ENCODE peak calls at places on chromosomes 2 and 18, in nine cellular contexts. One of them, this sample, is unnamed.

GRCh38 chr2:200604571-200605255 is 18.9 kb downstream of the AOX1 start:
- DNase-seq in neural progenitor cell: no peak
- DNase-seq in sigmoid colon: no peak
- DNase-seq in kidney epithelial cell: no peak
- DNase-seq in body of pancreas: no peak
- DNase-seq in mucosa of descending colon: no peak
- DNase-seq in keratinocyte: no peak
- DNase-seq in astrocyte: peak; percentile 57
- DNase-seq in CD8-positive, alpha-beta T cell: no peak
- DNase-seq in this sample: no peak

GRCh38 chr2:42537493-42537892 is 30.9 kb upstream of the MTA3 start:
- DNase-seq in mucosa of descending colon: no peak
- DNase-seq in keratinocyte: no peak
- DNase-seq in neural progenitor cell: no peak
- DNase-seq in astrocyte: no peak
- DNase-seq in CD8-positive, alpha-beta T cell: no peak
- DNase-seq in body of pancreas: no peak
- DNase-seq in kidney epithelial cell: no peak
- DNase-seq in sigmoid colon: no peak
- DNase-seq in this sample: no peak

GRCh38 chr18:71808576-71808975 is 735.6 kb downstream of the CBLN2 start:
- DNase-seq in astrocyte: no peak
- DNase-seq in neural progenitor cell: peak; percentile 3
- DNase-seq in sigmoid colon: no peak
- DNase-seq in kidney epithelial cell: no peak
- DNase-seq in CD8-positive, alpha-beta T cell: no peak
- DNase-seq in mucosa of descending colon: no peak
- DNase-seq in keratinocyte: no peak
- DNase-seq in body of pancreas: no peak
- DNase-seq in this sample: no peak

GRCh38 chr2:73089270-73090030 is 17.9 kb upstream of the SFXN5 start:
- DNase-seq in astrocyte: peak; percentile 100
- DNase-seq in body of pancreas: peak; percentile 38
- DNase-seq in CD8-positive, alpha-beta T cell: no peak
- DNase-seq in mucosa of descending colon: no peak
- DNase-seq in keratinocyte: peak; percentile 98
- DNase-seq in kidney epithelial cell: peak; percentile 95
- DNase-seq in sigmoid colon: no peak
- DNase-seq in neural progenitor cell: no peak
- DNase-seq in this sample: peak; percentile 95

GRCh38 chr2:26292646-26293045 is 47.9 kb downstream of the HADHB start:
- DNase-seq in kidney epithelial cell: no peak
- DNase-seq in CD8-positive, alpha-beta T cell: no peak
- DNase-seq in neural progenitor cell: no peak
- DNase-seq in astrocyte: peak; percentile 33
- DNase-seq in keratinocyte: no peak
- DNase-seq in sigmoid colon: no peak
- DNase-seq in body of pancreas: no peak
- DNase-seq in mucosa of descending colon: no peak
- DNase-seq in this sample: no peak

GRCh38 chr2:9143264-9143815 is 63.3 kb upstream of the ASAP2 start:
- DNase-seq in neural progenitor cell: no peak
- DNase-seq in astrocyte: peak; percentile 12
- DNase-seq in sigmoid colon: peak; percentile 61
- DNase-seq in mucosa of descending colon: no peak
- DNase-seq in keratinocyte: no peak
- DNase-seq in CD8-positive, alpha-beta T cell: no peak
- DNase-seq in kidney epithelial cell: no peak
- DNase-seq in body of pancreas: no peak
- DNase-seq in this sample: no peak

GRCh38 chr2:222709191-222709891 is 37.9 kb downstream of the MOGAT1 start:
- DNase-seq in astrocyte: peak; percentile 100
- DNase-seq in keratinocyte: no peak
- DNase-seq in mucosa of descending colon: peak; percentile 39
- DNase-seq in kidney epithelial cell: peak; percentile 92
- DNase-seq in neural progenitor cell: peak; percentile 53
- DNase-seq in sigmoid colon: peak; percentile 83
- DNase-seq in CD8-positive, alpha-beta T cell: no peak
- DNase-seq in body of pancreas: no peak
- DNase-seq in this sample: no peak

GRCh38 chr2:216922170-216922780 is 62.4 kb upstream of the TNP1 start:
- DNase-seq in mucosa of descending colon: no peak
- DNase-seq in astrocyte: no peak
- DNase-seq in body of pancreas: no peak
- DNase-seq in neural progenitor cell: peak; percentile 41
- DNase-seq in CD8-positive, alpha-beta T cell: no peak
- DNase-seq in sigmoid colon: no peak
- DNase-seq in kidney epithelial cell: no peak
- DNase-seq in keratinocyte: no peak
- DNase-seq in this sample: no peak

GRCh38 chr2:10305715-10306114 is 3.0 kb downstream of the HPCAL1 start:
- DNase-seq in keratinocyte: no peak
- DNase-seq in mucosa of descending colon: no peak
- DNase-seq in kidney epithelial cell: no peak
- DNase-seq in sigmoid colon: no peak
- DNase-seq in CD8-positive, alpha-beta T cell: no peak
- DNase-seq in body of pancreas: peak; percentile 53
- DNase-seq in astrocyte: no peak
- DNase-seq in neural progenitor cell: peak; percentile 50
- DNase-seq in this sample: no peak

GRCh38 chr2:112465373-112465772 is 16.6 kb upstream of the TTL start:
- DNase-seq in body of pancreas: no peak
- DNase-seq in neural progenitor cell: peak; percentile 24
- DNase-seq in sigmoid colon: no peak
- DNase-seq in kidney epithelial cell: no peak
- DNase-seq in astrocyte: no peak
- DNase-seq in keratinocyte: no peak
- DNase-seq in CD8-positive, alpha-beta T cell: no peak
- DNase-seq in mucosa of descending colon: no peak
- DNase-seq in this sample: no peak

GRCh38 chr2:226524381-226524843 is 275.2 kb downstream of the IRS1 start:
- DNase-seq in astrocyte: peak; percentile 82
- DNase-seq in body of pancreas: no peak
- DNase-seq in CD8-positive, alpha-beta T cell: no peak
- DNase-seq in neural progenitor cell: no peak
- DNase-seq in keratinocyte: no peak
- DNase-seq in sigmoid colon: no peak
- DNase-seq in kidney epithelial cell: peak; percentile 26
- DNase-seq in mucosa of descending colon: peak; percentile 9
- DNase-seq in this sample: peak; percentile 54

GRCh38 chr2:214604861-214605260 is 194.0 kb downstream of the VWC2L start:
- DNase-seq in CD8-positive, alpha-beta T cell: no peak
- DNase-seq in mucosa of descending colon: no peak
- DNase-seq in sigmoid colon: no peak
- DNase-seq in body of pancreas: no peak
- DNase-seq in kidney epithelial cell: no peak
- DNase-seq in keratinocyte: no peak
- DNase-seq in neural progenitor cell: no peak
- DNase-seq in astrocyte: peak; percentile 90
- DNase-seq in this sample: peak; percentile 16

GRCh38 chr2:15173506-15173905 is 387.6 kb downstream of the NBAS start:
- DNase-seq in keratinocyte: no peak
- DNase-seq in astrocyte: no peak
- DNase-seq in mucosa of descending colon: no peak
- DNase-seq in neural progenitor cell: no peak
- DNase-seq in body of pancreas: no peak
- DNase-seq in CD8-positive, alpha-beta T cell: no peak
- DNase-seq in kidney epithelial cell: no peak
- DNase-seq in sigmoid colon: no peak
- DNase-seq in this sample: no peak

GRCh38 chr18:6682437-6683111 is 46.9 kb upstream of the ARHGAP28 start:
- DNase-seq in mucosa of descending colon: no peak
- DNase-seq in CD8-positive, alpha-beta T cell: no peak
- DNase-seq in astrocyte: no peak
- DNase-seq in kidney epithelial cell: no peak
- DNase-seq in sigmoid colon: peak; percentile 64
- DNase-seq in body of pancreas: no peak
- DNase-seq in neural progenitor cell: no peak
- DNase-seq in keratinocyte: no peak
- DNase-seq in this sample: no peak

GRCh38 chr2:10030311-10030736 is 13.0 kb upstream of the KLF11 start:
- DNase-seq in keratinocyte: no peak
- DNase-seq in sigmoid colon: no peak
- DNase-seq in astrocyte: no peak
- DNase-seq in body of pancreas: no peak
- DNase-seq in neural progenitor cell: no peak
- DNase-seq in mucosa of descending colon: peak; percentile 59
- DNase-seq in CD8-positive, alpha-beta T cell: no peak
- DNase-seq in kidney epithelial cell: no peak
- DNase-seq in this sample: no peak

GRCh38 chr2:11597538-11598225 is 63.8 kb downstream of the GREB1 start:
- DNase-seq in sigmoid colon: no peak
- DNase-seq in neural progenitor cell: no peak
- DNase-seq in CD8-positive, alpha-beta T cell: no peak
- DNase-seq in kidney epithelial cell: no peak
- DNase-seq in keratinocyte: no peak
- DNase-seq in body of pancreas: no peak
- DNase-seq in astrocyte: no peak
- DNase-seq in mucosa of descending colon: no peak
- DNase-seq in this sample: no peak

GRCh38 chr18:12703714-12704113 is 872 bp downstream of the PSMG2 start:
- DNase-seq in kidney epithelial cell: no peak
- DNase-seq in CD8-positive, alpha-beta T cell: no peak
- DNase-seq in keratinocyte: no peak
- DNase-seq in sigmoid colon: no peak
- DNase-seq in astrocyte: peak; percentile 23
- DNase-seq in body of pancreas: no peak
- DNase-seq in neural progenitor cell: peak; percentile 12
- DNase-seq in mucosa of descending colon: no peak
- DNase-seq in this sample: peak; percentile 0

GRCh38 chr18:75090336-75090735 is 118.6 kb downstream of the PTGR3 start:
- DNase-seq in neural progenitor cell: no peak
- DNase-seq in mucosa of descending colon: no peak
- DNase-seq in sigmoid colon: no peak
- DNase-seq in keratinocyte: no peak
- DNase-seq in kidney epithelial cell: no peak
- DNase-seq in astrocyte: no peak
- DNase-seq in CD8-positive, alpha-beta T cell: no peak
- DNase-seq in body of pancreas: no peak
- DNase-seq in this sample: no peak

GRCh38 chr2:30310955-30311354 is 79.6 kb downstream of the LBH start:
- DNase-seq in kidney epithelial cell: no peak
- DNase-seq in CD8-positive, alpha-beta T cell: no peak
- DNase-seq in keratinocyte: no peak
- DNase-seq in body of pancreas: no peak
- DNase-seq in sigmoid colon: no peak
- DNase-seq in neural progenitor cell: no peak
- DNase-seq in astrocyte: no peak
- DNase-seq in mucosa of descending colon: no peak
- DNase-seq in this sample: no peak

GRCh38 chr18:45343365-45343764 is 271.9 kb upstream of the SLC14A2 start:
- DNase-seq in CD8-positive, alpha-beta T cell: no peak
- DNase-seq in astrocyte: no peak
- DNase-seq in keratinocyte: no peak
- DNase-seq in body of pancreas: no peak
- DNase-seq in sigmoid colon: no peak
- DNase-seq in neural progenitor cell: no peak
- DNase-seq in kidney epithelial cell: no peak
- DNase-seq in mucosa of descending colon: no peak
- DNase-seq in this sample: no peak

GRCh38 chr18:45349447-45349846 is 265.8 kb upstream of the SLC14A2 start:
- DNase-seq in neural progenitor cell: no peak
- DNase-seq in CD8-positive, alpha-beta T cell: no peak
- DNase-seq in mucosa of descending colon: no peak
- DNase-seq in sigmoid colon: no peak
- DNase-seq in keratinocyte: no peak
- DNase-seq in astrocyte: no peak
- DNase-seq in kidney epithelial cell: no peak
- DNase-seq in body of pancreas: no peak
- DNase-seq in this sample: no peak

GRCh38 chr18:45353530-45353929 is 261.7 kb upstream of the SLC14A2 start:
- DNase-seq in body of pancreas: no peak
- DNase-seq in sigmoid colon: no peak
- DNase-seq in CD8-positive, alpha-beta T cell: no peak
- DNase-seq in kidney epithelial cell: no peak
- DNase-seq in mucosa of descending colon: no peak
- DNase-seq in neural progenitor cell: no peak
- DNase-seq in astrocyte: peak; percentile 36
- DNase-seq in keratinocyte: no peak
- DNase-seq in this sample: no peak

GRCh38 chr18:45352874-45353273 is 262.4 kb upstream of the SLC14A2 start:
- DNase-seq in CD8-positive, alpha-beta T cell: no peak
- DNase-seq in keratinocyte: no peak
- DNase-seq in sigmoid colon: no peak
- DNase-seq in mucosa of descending colon: no peak
- DNase-seq in neural progenitor cell: no peak
- DNase-seq in astrocyte: no peak
- DNase-seq in kidney epithelial cell: no peak
- DNase-seq in body of pancreas: no peak
- DNase-seq in this sample: no peak

GRCh38 chr18:45348974-45349373 is 266.3 kb upstream of the SLC14A2 start:
- DNase-seq in neural progenitor cell: no peak
- DNase-seq in keratinocyte: no peak
- DNase-seq in astrocyte: no peak
- DNase-seq in mucosa of descending colon: no peak
- DNase-seq in body of pancreas: no peak
- DNase-seq in sigmoid colon: no peak
- DNase-seq in CD8-positive, alpha-beta T cell: no peak
- DNase-seq in kidney epithelial cell: no peak
- DNase-seq in this sample: no peak
- TF ChIP-seq CTCF in neural progenitor cell: no peak
- TF ChIP-seq CTCF in keratinocyte: no peak
- TF ChIP-seq CTCF in astrocyte: no peak
- TF ChIP-seq CTCF in mucosa of descending colon: no peak
- TF ChIP-seq CTCF in body of pancreas: no peak
- TF ChIP-seq CTCF in sigmoid colon: no peak
- TF ChIP-seq CTCF in CD8-positive, alpha-beta T cell: no peak
- TF ChIP-seq CTCF in kidney epithelial cell: no peak
- TF ChIP-seq CTCF in this sample: no peak

GRCh38 chr2:207810200-207810788 is 40.6 kb upstream of the FZD5 start:
- DNase-seq in neural progenitor cell: no peak
- DNase-seq in keratinocyte: no peak
- DNase-seq in astrocyte: no peak
- DNase-seq in CD8-positive, alpha-beta T cell: no peak
- DNase-seq in sigmoid colon: no peak
- DNase-seq in kidney epithelial cell: no peak
- DNase-seq in mucosa of descending colon: peak; percentile 39
- DNase-seq in body of pancreas: no peak
- DNase-seq in this sample: no peak
- H3K4me3 ChIP-seq in neural progenitor cell: no peak overlapping the region
- H3K4me3 ChIP-seq in keratinocyte: peak overlapping the region; percentile 44
- H3K4me3 ChIP-seq in astrocyte: no peak overlapping the region
- H3K4me3 ChIP-seq in CD8-positive, alpha-beta T cell: no peak overlapping the region
- H3K4me3 ChIP-seq in sigmoid colon: no peak overlapping the region
- H3K4me3 ChIP-seq in kidney epithelial cell: no peak overlapping the region
- H3K4me3 ChIP-seq in mucosa of descending colon: no peak overlapping the region
- H3K4me3 ChIP-seq in body of pancreas: no peak overlapping the region
- H3K4me3 ChIP-seq in this sample: no peak overlapping the region

GRCh38 chr2:61229936-61230335 is 67.9 kb downstream of the C2orf74 start:
- DNase-seq in neural progenitor cell: no peak
- DNase-seq in sigmoid colon: no peak
- DNase-seq in astrocyte: peak; percentile 44
- DNase-seq in body of pancreas: no peak
- DNase-seq in keratinocyte: no peak
- DNase-seq in kidney epithelial cell: no peak
- DNase-seq in CD8-positive, alpha-beta T cell: no peak
- DNase-seq in mucosa of descending colon: no peak
- DNase-seq in this sample: no peak
- H3K36me3 ChIP-seq in neural progenitor cell: peaks cover 28% of the 10 kb centered on the region
- H3K36me3 ChIP-seq in sigmoid colon: peaks cover 35% of the 10 kb centered on the region
- H3K36me3 ChIP-seq in astrocyte: peaks cover 26% of the 10 kb centered on the region
- H3K36me3 ChIP-seq in body of pancreas: no peaks in the 10 kb centered on the region
- H3K36me3 ChIP-seq in keratinocyte: peaks cover 4% of the 10 kb centered on the region
- H3K36me3 ChIP-seq in kidney epithelial cell: peaks cover 2% of the 10 kb centered on the region
- H3K36me3 ChIP-seq in CD8-positive, alpha-beta T cell: peaks cover 24% of the 10 kb centered on the region
- H3K36me3 ChIP-seq in mucosa of descending colon: peaks cover 4% of the 10 kb centered on the region
- H3K36me3 ChIP-seq in this sample: peaks cover 5% of the 10 kb centered on the region

GRCh38 chr18:55195863-55196262 is 236.6 kb upstream of the CCDC68 start:
- DNase-seq in neural progenitor cell: no peak
- DNase-seq in astrocyte: no peak
- DNase-seq in kidney epithelial cell: no peak
- DNase-seq in body of pancreas: no peak
- DNase-seq in CD8-positive, alpha-beta T cell: no peak
- DNase-seq in mucosa of descending colon: no peak
- DNase-seq in keratinocyte: no peak
- DNase-seq in sigmoid colon: no peak
- DNase-seq in this sample: no peak
- TF ChIP-seq CTCF in neural progenitor cell: no peak
- TF ChIP-seq CTCF in astrocyte: no peak
- TF ChIP-seq CTCF in kidney epithelial cell: no peak
- TF ChIP-seq CTCF in body of pancreas: no peak
- TF ChIP-seq CTCF in CD8-positive, alpha-beta T cell: no peak
- TF ChIP-seq CTCF in mucosa of descending colon: no peak
- TF ChIP-seq CTCF in keratinocyte: no peak
- TF ChIP-seq CTCF in sigmoid colon: no peak
- TF ChIP-seq CTCF in this sample: no peak